ENCODE peak calls at places on chromosomes 11 and 22, in seven cellular contexts. One of them, this sample, is unnamed.

GRCh38 chr11:73705053-73705452 is 55.8 kb downstream of the RAB6A start:
- DNase-seq in ovary: no peak
- DNase-seq in heart left ventricle: no peak
- DNase-seq in A549: no peak
- DNase-seq in IMR-90: no peak
- DNase-seq in stomach: no peak
- DNase-seq in spleen: no peak
- DNase-seq in this sample: no peak

GRCh38 chr11:66626926-66627325 is 10.5 kb downstream of the RBM14 start:
- DNase-seq in ovary: no peak
- DNase-seq in heart left ventricle: no peak
- DNase-seq in A549: no peak
- DNase-seq in IMR-90: no peak
- DNase-seq in stomach: no peak
- DNase-seq in spleen: no peak
- DNase-seq in this sample: no peak

GRCh38 chr11:29129850-29130249 is 887.0 kb downstream of the KCNA4 start:
- DNase-seq in ovary: no peak
- DNase-seq in heart left ventricle: no peak
- DNase-seq in A549: no peak
- DNase-seq in IMR-90: peak
- DNase-seq in stomach: no peak
- DNase-seq in spleen: no peak
- DNase-seq in this sample: no peak

GRCh38 chr11:105132716-105133511 is 6.7 kb downstream of the CARD18 start:
- DNase-seq in ovary: no peak
- DNase-seq in heart left ventricle: no peak
- DNase-seq in A549: no peak
- DNase-seq in IMR-90: peak
- DNase-seq in stomach: no peak
- DNase-seq in spleen: no peak
- DNase-seq in this sample: no peak

GRCh38 chr22:27348634-27349033 is 452.9 kb downstream of the MN1 start:
- DNase-seq in ovary: no peak
- DNase-seq in heart left ventricle: no peak
- DNase-seq in A549: no peak
- DNase-seq in IMR-90: peak
- DNase-seq in stomach: no peak
- DNase-seq in spleen: no peak
- DNase-seq in this sample: no peak

GRCh38 chr22:26785942-26786341 is 128.6 kb downstream of the MIAT start:
- DNase-seq in ovary: no peak
- DNase-seq in heart left ventricle: no peak
- DNase-seq in A549: no peak
- DNase-seq in IMR-90: no peak
- DNase-seq in stomach: no peak
- DNase-seq in spleen: no peak
- DNase-seq in this sample: no peak

GRCh38 chr22:46854125-46854870 is 91.8 kb downstream of the TBC1D22A start:
- DNase-seq in ovary: no peak
- DNase-seq in heart left ventricle: peak
- DNase-seq in A549: no peak
- DNase-seq in IMR-90: peak
- DNase-seq in stomach: no peak
- DNase-seq in spleen: no peak
- DNase-seq in this sample: no peak

GRCh38 chr11:17724020-17724908 is 4.9 kb downstream of the MYOD1 start:
- DNase-seq in ovary: no peak
- DNase-seq in heart left ventricle: no peak
- DNase-seq in A549: no peak
- DNase-seq in IMR-90: no peak
- DNase-seq in stomach: no peak
- DNase-seq in spleen: no peak
- DNase-seq in this sample: no peak

GRCh38 chr22:35023692-35024363 is 42.1 kb upstream of the ISX start:
- DNase-seq in ovary: peak
- DNase-seq in heart left ventricle: peak
- DNase-seq in A549: peak
- DNase-seq in IMR-90: no peak
- DNase-seq in stomach: peak
- DNase-seq in spleen: peak
- DNase-seq in this sample: peak

GRCh38 chr11:119101759-119102423 is at the start of gene DPAGT1:
- DNase-seq in ovary: peak
- DNase-seq in heart left ventricle: peak
- DNase-seq in A549: peak
- DNase-seq in IMR-90: peak
- DNase-seq in stomach: peak
- DNase-seq in spleen: peak
- DNase-seq in this sample: peak

GRCh38 chr11:102430158-102430836 is 22.3 kb downstream of the TMEM123 start:
- DNase-seq in ovary: no peak
- DNase-seq in heart left ventricle: no peak
- DNase-seq in A549: no peak
- DNase-seq in IMR-90: peak
- DNase-seq in stomach: no peak
- DNase-seq in spleen: no peak
- DNase-seq in this sample: no peak

GRCh38 chr11:35102267-35102666 is 36.7 kb upstream of the CD44 start:
- DNase-seq in ovary: no peak
- DNase-seq in heart left ventricle: no peak
- DNase-seq in A549: no peak
- DNase-seq in IMR-90: no peak
- DNase-seq in stomach: no peak
- DNase-seq in spleen: no peak
- DNase-seq in this sample: no peak

GRCh38 chr11:15379483-15379882 is 264.8 kb downstream of the INSC start:
- DNase-seq in ovary: no peak
- DNase-seq in heart left ventricle: no peak
- DNase-seq in A549: no peak
- DNase-seq in IMR-90: no peak
- DNase-seq in stomach: no peak
- DNase-seq in spleen: no peak
- DNase-seq in this sample: no peak

DNA sequence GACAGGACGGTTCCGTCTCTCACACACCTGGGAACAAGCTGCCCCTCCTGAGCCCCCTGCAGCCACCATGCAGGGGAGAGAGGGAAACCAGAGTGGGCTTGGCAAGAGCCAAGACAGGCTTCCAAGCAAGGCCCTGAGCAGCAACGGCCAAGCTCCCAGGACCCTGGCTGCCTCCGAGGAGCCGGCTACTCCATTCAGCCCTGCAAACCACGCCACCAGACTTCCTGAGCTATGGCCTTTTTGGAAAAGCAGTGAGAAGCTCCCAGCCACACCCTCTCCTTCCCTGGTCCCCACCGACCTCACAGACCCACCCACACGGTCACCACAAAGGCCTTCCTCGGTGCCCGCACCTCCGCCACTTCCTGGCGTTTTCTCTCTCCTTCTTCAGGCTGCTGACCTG is 479.0 kb downstream of the BRD1 start:
- DNase-seq in ovary: no peak
- DNase-seq in heart left ventricle: no peak
- DNase-seq in A549: no peak
- DNase-seq in IMR-90: no peak
- DNase-seq in stomach: no peak
- DNase-seq in spleen: peak
- DNase-seq in this sample: no peak
- H3K27ac ChIP-seq in ovary: no peak
- H3K27ac ChIP-seq in heart left ventricle: no peak
- H3K27ac ChIP-seq in A549: no peak
- H3K27ac ChIP-seq in IMR-90: no peak
- H3K27ac ChIP-seq in stomach: no peak
- H3K27ac ChIP-seq in spleen: no peak
- H3K27ac ChIP-seq in this sample: no peak

DNA sequence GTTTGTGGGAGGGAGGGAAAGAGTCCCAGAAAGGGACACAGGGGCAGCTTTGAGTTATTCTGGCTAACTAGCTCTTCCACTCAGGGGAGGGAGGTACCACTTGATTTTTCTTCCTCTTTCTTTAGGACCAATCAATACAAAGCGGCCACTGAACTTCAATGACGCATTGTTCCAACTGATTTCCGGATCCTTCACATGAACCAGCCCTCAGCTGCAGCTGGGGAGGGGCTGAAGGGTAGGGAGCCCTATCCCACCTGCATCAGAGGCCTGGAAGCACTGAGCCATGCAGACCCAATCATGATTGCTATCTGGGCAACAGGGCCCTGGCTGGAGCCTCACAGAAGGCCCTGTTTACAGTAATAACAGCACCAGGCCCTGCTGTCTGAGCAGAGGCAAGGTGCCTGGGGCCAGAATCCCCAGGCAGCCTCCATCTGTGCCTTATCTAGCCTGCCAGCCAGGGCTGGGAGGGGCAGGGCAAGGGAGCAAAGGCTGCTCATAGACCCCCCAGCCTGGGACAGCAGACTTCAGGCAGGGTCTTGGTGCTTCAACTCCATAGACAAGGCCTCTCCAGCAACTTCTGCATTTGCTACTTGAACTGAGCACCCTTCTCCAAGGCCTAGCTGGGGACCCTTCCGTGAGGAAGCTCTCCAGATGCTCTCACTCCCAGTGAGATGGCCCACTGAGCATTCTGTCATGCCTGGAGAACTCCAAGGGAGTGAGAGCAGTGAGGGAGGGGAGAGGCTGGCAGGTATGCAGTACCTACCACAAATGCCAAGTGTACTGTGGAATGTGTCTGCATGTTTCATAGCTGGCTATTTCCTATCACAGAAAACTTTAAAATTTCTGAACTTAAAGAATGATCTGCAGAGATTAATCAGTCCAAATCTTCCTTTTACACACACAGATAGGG is 22.5 kb downstream of the CLPB start:
- DNase-seq in ovary: no peak
- DNase-seq in heart left ventricle: no peak
- DNase-seq in A549: no peak
- DNase-seq in IMR-90: no peak
- DNase-seq in stomach: no peak
- DNase-seq in spleen: peak
- DNase-seq in this sample: no peak
- TF ChIP-seq POLR2A in ovary: no peak
- TF ChIP-seq POLR2A in heart left ventricle: no peak
- TF ChIP-seq POLR2A in A549: no peak
- TF ChIP-seq POLR2A in IMR-90: no peak
- TF ChIP-seq POLR2A in stomach: no peak
- TF ChIP-seq POLR2A in spleen: no peak
- TF ChIP-seq POLR2A in this sample: no peak

GRCh38 chr22:19717181-19717580 is 2.9 kb downstream of the SEPTIN5 start:
- DNase-seq in ovary: peak
- DNase-seq in heart left ventricle: peak
- DNase-seq in A549: no peak
- DNase-seq in IMR-90: no peak
- DNase-seq in stomach: no peak
- DNase-seq in spleen: no peak
- DNase-seq in this sample: no peak
- H3K27ac ChIP-seq in ovary: no peak
- H3K27ac ChIP-seq in heart left ventricle: no peak
- H3K27ac ChIP-seq in A549: no peak
- H3K27ac ChIP-seq in IMR-90: no peak
- H3K27ac ChIP-seq in stomach: no peak
- H3K27ac ChIP-seq in spleen: no peak
- H3K27ac ChIP-seq in this sample: no peak

GRCh38 chr22:19941365-19942070 is at the start of the genes COMT and TXNRD2:
- DNase-seq in ovary: peak
- DNase-seq in heart left ventricle: peak
- DNase-seq in A549: peak
- DNase-seq in IMR-90: peak
- DNase-seq in stomach: peak
- DNase-seq in spleen: peak
- DNase-seq in this sample: peak

GRCh38 chr22:19942886-19943664 is 1.5 kb upstream of the TXNRD2 start:
- DNase-seq in ovary: peak
- DNase-seq in heart left ventricle: peak
- DNase-seq in A549: no peak
- DNase-seq in IMR-90: peak
- DNase-seq in stomach: no peak
- DNase-seq in spleen: no peak
- DNase-seq in this sample: peak

GRCh38 chr22:19943665-19944026 is 2.0 kb upstream of the TXNRD2 start:
- DNase-seq in ovary: no peak
- DNase-seq in heart left ventricle: peak
- DNase-seq in A549: peak
- DNase-seq in IMR-90: peak
- DNase-seq in stomach: no peak
- DNase-seq in spleen: no peak
- DNase-seq in this sample: no peak

GRCh38 chr22:19942071-19942885 is 660 bp upstream of the TXNRD2 start:
- DNase-seq in ovary: no peak
- DNase-seq in heart left ventricle: peak
- DNase-seq in A549: peak
- DNase-seq in IMR-90: peak
- DNase-seq in stomach: no peak
- DNase-seq in spleen: no peak
- DNase-seq in this sample: no peak

DNA sequence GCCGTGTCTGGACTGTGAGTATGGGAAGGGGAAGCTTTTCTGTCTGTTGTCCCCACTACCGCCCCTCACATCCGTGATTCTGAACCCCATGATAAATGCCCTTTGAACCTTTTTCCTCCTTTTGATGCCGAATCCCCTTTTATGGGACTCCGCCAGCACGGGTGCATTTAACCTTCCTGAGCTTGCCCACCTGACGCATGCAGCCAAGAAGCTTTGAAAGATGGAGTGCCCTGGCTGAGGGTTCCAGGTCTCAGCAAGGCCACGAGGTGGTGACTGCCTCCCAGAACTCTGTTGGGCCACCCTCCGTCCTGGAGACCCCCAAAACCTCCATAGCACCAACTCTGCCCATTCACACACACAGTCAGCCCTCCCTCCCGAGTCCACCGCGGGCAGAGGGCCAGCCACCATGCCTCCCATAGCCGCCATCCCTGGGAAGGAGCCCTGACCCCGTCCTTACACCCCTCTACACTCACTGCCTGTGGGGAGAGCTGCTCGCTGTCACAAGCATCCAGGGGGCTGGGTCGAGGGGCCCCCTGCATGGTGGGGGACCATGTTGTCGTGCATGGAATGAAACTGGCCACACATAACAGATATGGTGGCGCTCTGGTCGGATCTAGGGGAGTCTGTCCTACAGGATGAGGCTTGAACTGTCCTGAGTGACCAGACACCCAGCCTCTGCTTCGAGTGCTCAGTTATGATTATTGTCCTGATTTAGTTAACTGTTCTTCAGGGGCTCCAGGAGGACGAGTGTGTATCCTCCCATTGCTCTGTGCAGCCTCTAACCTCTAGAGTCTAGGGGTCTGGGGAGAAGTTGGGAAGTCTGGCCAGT is 822 bp upstream of the COMT start:
- DNase-seq in ovary: peak
- DNase-seq in heart left ventricle: peak
- DNase-seq in A549: peak
- DNase-seq in IMR-90: no peak
- DNase-seq in stomach: no peak
- DNase-seq in spleen: no peak
- DNase-seq in this sample: no peak
- TF ChIP-seq POLR2A in ovary: no peak
- TF ChIP-seq POLR2A in heart left ventricle: no peak
- TF ChIP-seq POLR2A in A549: no peak
- TF ChIP-seq POLR2A in IMR-90: no peak
- TF ChIP-seq POLR2A in stomach: no peak
- TF ChIP-seq POLR2A in spleen: no peak
- TF ChIP-seq POLR2A in this sample: no peak

This sample was measured in uterus.